ENCODE peak calls at places on chromosomes 7 and 10, in nine cellular contexts. One of them, this sample, is unnamed.

GRCh38 chr7:26469188-26469587 is 177.5 kb downstream of the SNX10 start:
- DNase-seq in A549: no peak
- DNase-seq in fibroblast of mammary gland: no peak
- DNase-seq in breast epithelium: no peak
- DNase-seq in epithelial cell of esophagus: no peak
- DNase-seq in SJCRH30: no peak
- DNase-seq in T-helper 2 cell treated with Interferon-gamma antibody and Interleukin-4, amounts not matched to agents 5 μg/mL and 100 μg/mL, for 36 hours: no peak
- DNase-seq in GM04504: no peak
- DNase-seq in CD4-positive, alpha-beta memory T cell: no peak
- DNase-seq in this sample: no peak

GRCh38 chr10:119371704-119372663 is 164.6 kb downstream of the GRK5 start:
- DNase-seq in SJCRH30: no peak
- DNase-seq in T-helper 2 cell treated with Interferon-gamma antibody and Interleukin-4, amounts not matched to agents 5 μg/mL and 100 μg/mL, for 36 hours: no peak
- DNase-seq in epithelial cell of esophagus: no peak
- DNase-seq in A549: no peak
- DNase-seq in fibroblast of mammary gland: no peak
- DNase-seq in CD4-positive, alpha-beta memory T cell: no peak
- DNase-seq in breast epithelium: no peak
- DNase-seq in GM04504: no peak
- DNase-seq in this sample: no peak

GRCh38 chr10:31142026-31142425 is 110.4 kb upstream of the ZNF438 start:
- DNase-seq in GM04504: peak; percentile 64
- DNase-seq in fibroblast of mammary gland: peak; percentile 86
- DNase-seq in T-helper 2 cell treated with Interferon-gamma antibody and Interleukin-4, amounts not matched to agents 5 μg/mL and 100 μg/mL, for 36 hours: no peak
- DNase-seq in A549: no peak
- DNase-seq in epithelial cell of esophagus: no peak
- DNase-seq in breast epithelium: no peak
- DNase-seq in CD4-positive, alpha-beta memory T cell: no peak
- DNase-seq in SJCRH30: peak; percentile 49
- DNase-seq in this sample: no peak

GRCh38 chr10:71219918-71220688 is 7.7 kb downstream of the UNC5B start:
- DNase-seq in epithelial cell of esophagus: no peak
- DNase-seq in CD4-positive, alpha-beta memory T cell: no peak
- DNase-seq in breast epithelium: no peak
- DNase-seq in A549: no peak
- DNase-seq in fibroblast of mammary gland: no peak
- DNase-seq in SJCRH30: no peak
- DNase-seq in GM04504: no peak
- DNase-seq in T-helper 2 cell treated with Interferon-gamma antibody and Interleukin-4, amounts not matched to agents 5 μg/mL and 100 μg/mL, for 36 hours: no peak
- DNase-seq in this sample: no peak

GRCh38 chr7:107173191-107173590 is 4.4 kb downstream of the HBP1 start:
- DNase-seq in CD4-positive, alpha-beta memory T cell: no peak
- DNase-seq in SJCRH30: no peak
- DNase-seq in A549: no peak
- DNase-seq in fibroblast of mammary gland: no peak
- DNase-seq in breast epithelium: no peak
- DNase-seq in T-helper 2 cell treated with Interferon-gamma antibody and Interleukin-4, amounts not matched to agents 5 μg/mL and 100 μg/mL, for 36 hours: no peak
- DNase-seq in GM04504: no peak
- DNase-seq in epithelial cell of esophagus: no peak
- DNase-seq in this sample: no peak

GRCh38 chr7:77217474-77218185 is 18.0 kb upstream of the FGL2 start:
- DNase-seq in T-helper 2 cell treated with Interferon-gamma antibody and Interleukin-4, amounts not matched to agents 5 μg/mL and 100 μg/mL, for 36 hours: no peak
- DNase-seq in A549: no peak
- DNase-seq in breast epithelium: no peak
- DNase-seq in epithelial cell of esophagus: peak; percentile 84
- DNase-seq in CD4-positive, alpha-beta memory T cell: no peak
- DNase-seq in fibroblast of mammary gland: peak; percentile 48
- DNase-seq in SJCRH30: no peak
- DNase-seq in GM04504: no peak
- DNase-seq in this sample: no peak

GRCh38 chr7:38951213-38951612 is 26.5 kb upstream of the POU6F2 start:
- DNase-seq in SJCRH30: no peak
- DNase-seq in fibroblast of mammary gland: no peak
- DNase-seq in epithelial cell of esophagus: no peak
- DNase-seq in breast epithelium: no peak
- DNase-seq in T-helper 2 cell treated with Interferon-gamma antibody and Interleukin-4, amounts not matched to agents 5 μg/mL and 100 μg/mL, for 36 hours: no peak
- DNase-seq in CD4-positive, alpha-beta memory T cell: no peak
- DNase-seq in A549: no peak
- DNase-seq in GM04504: no peak
- DNase-seq in this sample: no peak

GRCh38 chr7:135808206-135808605 is 59.6 kb upstream of the FAM180A start:
- DNase-seq in A549: no peak
- DNase-seq in breast epithelium: no peak
- DNase-seq in SJCRH30: peak; percentile 45
- DNase-seq in CD4-positive, alpha-beta memory T cell: no peak
- DNase-seq in fibroblast of mammary gland: no peak
- DNase-seq in T-helper 2 cell treated with Interferon-gamma antibody and Interleukin-4, amounts not matched to agents 5 μg/mL and 100 μg/mL, for 36 hours: no peak
- DNase-seq in epithelial cell of esophagus: no peak
- DNase-seq in GM04504: no peak
- DNase-seq in this sample: no peak

GRCh38 chr10:113665352-113665751 is 1.5 kb upstream of the NRAP start:
- DNase-seq in breast epithelium: no peak
- DNase-seq in fibroblast of mammary gland: no peak
- DNase-seq in SJCRH30: no peak
- DNase-seq in epithelial cell of esophagus: no peak
- DNase-seq in GM04504: no peak
- DNase-seq in A549: no peak
- DNase-seq in T-helper 2 cell treated with Interferon-gamma antibody and Interleukin-4, amounts not matched to agents 5 μg/mL and 100 μg/mL, for 36 hours: no peak
- DNase-seq in CD4-positive, alpha-beta memory T cell: no peak
- DNase-seq in this sample: no peak

GRCh38 chr7:151060113-151060415 is 675 bp downstream of the SLC4A2 start:
- DNase-seq in A549: no peak
- DNase-seq in GM04504: no peak
- DNase-seq in fibroblast of mammary gland: no peak
- DNase-seq in breast epithelium: peak; percentile 43
- DNase-seq in epithelial cell of esophagus: no peak
- DNase-seq in SJCRH30: no peak
- DNase-seq in T-helper 2 cell treated with Interferon-gamma antibody and Interleukin-4, amounts not matched to agents 5 μg/mL and 100 μg/mL, for 36 hours: no peak
- DNase-seq in CD4-positive, alpha-beta memory T cell: no peak
- DNase-seq in this sample: no peak

GRCh38 chr10:22911889-22912762 is 15.7 kb upstream of the ARMC3 start:
- DNase-seq in GM04504: no peak
- DNase-seq in fibroblast of mammary gland: peak; percentile 8
- DNase-seq in epithelial cell of esophagus: peak; percentile 8
- DNase-seq in breast epithelium: no peak
- DNase-seq in CD4-positive, alpha-beta memory T cell: no peak
- DNase-seq in A549: no peak
- DNase-seq in SJCRH30: peak; percentile 78
- DNase-seq in T-helper 2 cell treated with Interferon-gamma antibody and Interleukin-4, amounts not matched to agents 5 μg/mL and 100 μg/mL, for 36 hours: no peak
- DNase-seq in this sample: peak; percentile 26

GRCh38 chr7:14377646-14378266 is 388.3 kb upstream of the ETV1 start:
- DNase-seq in fibroblast of mammary gland: peak; percentile 78
- DNase-seq in GM04504: peak; percentile 40
- DNase-seq in SJCRH30: peak; percentile 48
- DNase-seq in epithelial cell of esophagus: no peak
- DNase-seq in A549: no peak
- DNase-seq in breast epithelium: no peak
- DNase-seq in T-helper 2 cell treated with Interferon-gamma antibody and Interleukin-4, amounts not matched to agents 5 μg/mL and 100 μg/mL, for 36 hours: no peak
- DNase-seq in CD4-positive, alpha-beta memory T cell: no peak
- DNase-seq in this sample: no peak

GRCh38 chr10:5645944-5646617 is 20.3 kb downstream of the ASB13 start:
- DNase-seq in epithelial cell of esophagus: no peak
- DNase-seq in SJCRH30: no peak
- DNase-seq in GM04504: no peak
- DNase-seq in CD4-positive, alpha-beta memory T cell: no peak
- DNase-seq in A549: no peak
- DNase-seq in T-helper 2 cell treated with Interferon-gamma antibody and Interleukin-4, amounts not matched to agents 5 μg/mL and 100 μg/mL, for 36 hours: no peak
- DNase-seq in breast epithelium: no peak
- DNase-seq in fibroblast of mammary gland: no peak
- DNase-seq in this sample: no peak

GRCh38 chr7:115585015-115585655 is 445.4 kb downstream of the TFEC start:
- DNase-seq in T-helper 2 cell treated with Interferon-gamma antibody and Interleukin-4, amounts not matched to agents 5 μg/mL and 100 μg/mL, for 36 hours: no peak
- DNase-seq in GM04504: no peak
- DNase-seq in A549: peak; percentile 15
- DNase-seq in breast epithelium: no peak
- DNase-seq in fibroblast of mammary gland: peak; percentile 26
- DNase-seq in epithelial cell of esophagus: peak; percentile 80
- DNase-seq in SJCRH30: peak; percentile 51
- DNase-seq in CD4-positive, alpha-beta memory T cell: no peak
- DNase-seq in this sample: no peak

GRCh38 chr10:44242826-44243225 is 142.1 kb downstream of the CXCL12 start:
- DNase-seq in epithelial cell of esophagus: no peak
- DNase-seq in CD4-positive, alpha-beta memory T cell: no peak
- DNase-seq in GM04504: no peak
- DNase-seq in T-helper 2 cell treated with Interferon-gamma antibody and Interleukin-4, amounts not matched to agents 5 μg/mL and 100 μg/mL, for 36 hours: no peak
- DNase-seq in breast epithelium: no peak
- DNase-seq in fibroblast of mammary gland: no peak
- DNase-seq in A549: no peak
- DNase-seq in SJCRH30: no peak
- DNase-seq in this sample: no peak

GRCh38 chr7:107995184-107996071 is 7.5 kb downstream of the LAMB1 start:
- DNase-seq in GM04504: no peak
- DNase-seq in fibroblast of mammary gland: peak; percentile 90
- DNase-seq in A549: peak; percentile 74
- DNase-seq in epithelial cell of esophagus: peak; percentile 69
- DNase-seq in CD4-positive, alpha-beta memory T cell: no peak
- DNase-seq in SJCRH30: peak; percentile 89
- DNase-seq in T-helper 2 cell treated with Interferon-gamma antibody and Interleukin-4, amounts not matched to agents 5 μg/mL and 100 μg/mL, for 36 hours: no peak
- DNase-seq in breast epithelium: no peak
- DNase-seq in this sample: peak; percentile 77

This sample was measured in HFF-Myc.